ENCODE peak calls at places on chromosome 15, in eight cellular contexts. K is breast epithelium; I is body of pancreas; Y is effector memory CD4-positive, alpha-beta T cell; X is right atrium auricular region; U is transverse colon; G is stomach; V is psoas muscle. P is an unnamed sample.

GRCh38 chr15:67033521-67033920 is 31.9 kb upstream of the SMAD3 start:
- DNase-seq in K (no peak), U (peak; percentile 42), G (no peak), X (no peak), Y (no peak), I (no peak), V (peak; percentile 59), P (peak; percentile 59)

GRCh38 chr15:99526671-99527070 is 39.1 kb upstream of the MEF2A start:
- DNase-seq in K (no peak), X (no peak), I (no peak), V (no peak), G (no peak), Y (no peak), U (no peak), P (no peak)

GRCh38 chr15:60673918-60674558 is 195.1 kb upstream of the ICE2 start:
- DNase-seq in U (peak; percentile 51), K (no peak), I (peak; percentile 62), G (peak; percentile 43), V (peak; percentile 59), Y (no peak), X (peak; percentile 75), P (peak; percentile 49)

GRCh38 chr15:78714890-78715289 is 73.9 kb upstream of the CHRNB4 start:
- DNase-seq in G (no peak), V (no peak), K (no peak), U (no peak), X (peak; percentile 23), I (no peak), Y (no peak), P (no peak)

GRCh38 chr15:87348746-87349145 is 907.8 kb downstream of the NTRK3 start:
- DNase-seq in V (no peak), I (no peak), K (no peak), X (no peak), Y (no peak), U (no peak), G (no peak), P (no peak)

GRCh38 chr15:60399246-60399915 is 1.6 kb upstream of the ANXA2 start:
- DNase-seq in K (no peak), X (no peak), U (no peak), I (no peak), Y (no peak), V (no peak), G (no peak), P (peak; percentile 36)

GRCh38 chr15:99414755-99415731 is 150.7 kb upstream of the MEF2A start:
- DNase-seq in Y (no peak), V (no peak), I (no peak), K (no peak), X (peak; percentile 47), G (peak; percentile 21), U (no peak), P (no peak)

GRCh38 chr15:71329041-71329440 is 213.8 kb downstream of the THSD4 start:
- DNase-seq in U (peak; percentile 25), V (no peak), X (peak; percentile 61), K (no peak), Y (no peak), I (no peak), G (no peak), P (no peak)

GRCh38 chr15:83694538-83694937 is 40.6 kb downstream of the ADAMTSL3 start:
- DNase-seq in I (no peak), G (no peak), K (no peak), U (no peak), V (no peak), Y (no peak), X (no peak), P (no peak)

GRCh38 chr15:58179741-58180381 is 41.7 kb downstream of the AQP9 start:
- DNase-seq in X (no peak), I (no peak), U (no peak), Y (no peak), G (no peak), V (no peak), K (no peak), P (no peak)

GRCh38 chr15:77393471-77393840 is 26.4 kb downstream of the PEAK1 start:
- DNase-seq in G (no peak), Y (no peak), X (no peak), I (no peak), U (no peak), V (no peak), K (no peak), P (no peak)

GRCh38 chr15:27509014-27509413 is 538.0 kb downstream of the GABRG3 start:
- DNase-seq in X (no peak), G (no peak), U (no peak), Y (no peak), I (no peak), K (no peak), V (no peak), P (no peak)

GRCh38 chr15:94327356-94327936 is 96.1 kb downstream of the MCTP2 start:
- DNase-seq in G (no peak), Y (no peak), K (no peak), U (no peak), V (no peak), I (no peak), X (no peak), P (no peak)

GRCh38 chr15:71079208-71080044 is 35.8 kb upstream of the THSD4 start:
- DNase-seq in U (peak; percentile 52), G (peak; percentile 84), X (no peak), K (no peak), Y (no peak), V (no peak), I (peak; percentile 51), P (peak; percentile 41)

GRCh38 chr15:78206326-78207109 is 27.8 kb downstream of the ACSBG1 start:
- DNase-seq in V (no peak), G (peak; percentile 22), U (no peak), X (peak; percentile 57), I (no peak), Y (no peak), K (no peak), P (no peak)

GRCh38 chr15:55289011-55289572 is 521 bp downstream of the RAB27A start:
- DNase-seq in I (peak; percentile 45), Y (peak; percentile 8), U (peak; percentile 31), K (no peak), G (peak; percentile 47), X (peak; percentile 60), V (peak; percentile 56), P (peak; percentile 49)

GRCh38 chr15:90459368-90459767 is 70.4 kb upstream of the CRTC3 start:
- DNase-seq in G (no peak), X (no peak), K (no peak), V (no peak), I (no peak), Y (no peak), U (no peak), P (no peak)
- H3K36me3 ChIP-seq in G (peaks cover 74% of the 10 kb centered on the region), X (peaks cover 53% of the 10 kb centered on the region), K (no peaks in the 10 kb centered on the region), V (peaks cover 78% of the 10 kb centered on the region), I (peaks cover 14% of the 10 kb centered on the region), Y (peaks cover 63% of the 10 kb centered on the region), U (no peaks in the 10 kb centered on the region), P (peaks cover 9% of the 10 kb centered on the region)

GRCh38 chr15:80161473-80162016 is 8.7 kb downstream of the FAH start:
- DNase-seq in G (no peak), X (no peak), K (no peak), V (no peak), I (no peak), Y (no peak), U (no peak), P (no peak)
- H3K4me3 ChIP-seq in G (no peak overlapping the region), X (no peak overlapping the region), K (no peak overlapping the region), V (no peak overlapping the region), I (no peak overlapping the region), Y (no peak overlapping the region), U (no peak overlapping the region), P (no peak overlapping the region)

DNA sequence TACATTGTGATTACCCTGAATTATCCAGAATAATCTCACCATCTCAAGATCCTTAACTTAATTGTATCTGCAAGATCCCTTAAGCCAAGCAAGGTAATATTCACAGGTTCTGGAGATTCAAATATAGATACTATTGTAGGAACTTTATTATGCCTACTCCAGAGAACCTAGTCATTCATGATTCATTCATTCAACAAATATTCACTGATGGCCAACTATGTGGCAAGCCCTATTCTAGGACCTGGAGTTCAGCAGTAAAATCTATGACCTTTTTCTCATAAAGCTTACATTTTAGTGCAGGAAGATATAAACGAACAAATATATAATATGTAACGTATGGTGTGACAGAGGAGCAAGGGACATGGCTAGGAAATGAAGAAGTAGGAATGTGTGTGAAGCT is 49.6 kb downstream of the ISL2 start:
- DNase-seq in G (no peak), V (no peak), X (no peak), U (no peak), Y (no peak), K (no peak), I (no peak), P (no peak)
- H3K36me3 ChIP-seq in G (peaks cover 3% of the 10 kb centered on the region), V (peaks cover 4% of the 10 kb centered on the region), X (peaks cover 3% of the 10 kb centered on the region), U (no peaks in the 10 kb centered on the region), Y (no peaks in the 10 kb centered on the region), K (no peaks in the 10 kb centered on the region), I (no peaks in the 10 kb centered on the region), P (no peaks in the 10 kb centered on the region)

GRCh38 chr15:62616746-62617145 is 425.8 kb upstream of the TPM1 start:
- DNase-seq in I (no peak), G (no peak), U (no peak), V (no peak), X (no peak), Y (no peak), K (no peak), P (no peak)
- H3K4me3 ChIP-seq in I (no peak overlapping the region), G (no peak overlapping the region), U (no peak overlapping the region), V (no peak overlapping the region), X (no peak overlapping the region), Y (no peak overlapping the region), K (no peak overlapping the region), P (no peak overlapping the region)

P was measured in mucosa of descending colon.